ENCODE peak calls at places on chromosomes 4 and X, in five cellular contexts. J is Calu3; E is ecto neural progenitor cell; Y is effector CD4-positive, alpha-beta T cell; G is sigmoid colon. A is an unnamed sample.

GRCh38 chrX:77160301-77160700 is 286.9 kb upstream of the FGF16 start:
- DNase-seq in J (peak; percentile 6), E (peak; percentile 49), Y (no peak), G (no peak), A (no peak)

GRCh38 chr4:101871962-101872676 is 81.6 kb downstream of the BANK1 start:
- DNase-seq in J (no peak), E (no peak), Y (no peak), G (no peak), A (no peak)

GRCh38 chr4:6383929-6384328 is 88.5 kb downstream of the PPP2R2C start:
- DNase-seq in J (no peak), E (no peak), Y (no peak), G (no peak), A (no peak)

GRCh38 chrX:102832661-102833060 is 104.4 kb upstream of the RAB40AL start:
- DNase-seq in J (no peak), E (no peak), Y (no peak), G (no peak), A (no peak)

GRCh38 chrX:138082881-138083280 is 517.0 kb downstream of the ZIC3 start:
- DNase-seq in J (no peak), E (no peak), Y (no peak), G (no peak), A (no peak)

GRCh38 chrX:2325076-2325784 is 175.5 kb downstream of the DHRSX start:
- DNase-seq in J (no peak), E (peak; percentile 44), Y (peak; percentile 56), G (peak; percentile 96), A (peak; percentile 68)

GRCh38 chrX:22343192-22343591 is 70.5 kb downstream of the CBLL2 start:
- DNase-seq in J (no peak), E (no peak), Y (no peak), G (no peak), A (no peak)

GRCh38 chr4:38322709-38323108 is 341.3 kb upstream of the KLF3 start:
- DNase-seq in J (no peak), E (no peak), Y (no peak), G (no peak), A (no peak)

GRCh38 chrX:132704769-132705168 is 215.9 kb upstream of the MBNL3 start:
- DNase-seq in J (no peak), E (no peak), Y (no peak), G (no peak), A (no peak)

GRCh38 chr4:39341075-39341725 is 25.0 kb downstream of the RFC1 start:
- DNase-seq in J (no peak), E (no peak), Y (no peak), G (no peak), A (no peak)

GRCh38 chrX:112734250-112734649 is 54.5 kb upstream of the LHFPL1 start:
- DNase-seq in J (no peak), E (no peak), Y (no peak), G (no peak), A (no peak)

GRCh38 chrX:38232287-38232686 is 11.6 kb upstream of the SRPX start:
- DNase-seq in J (no peak), E (no peak), Y (no peak), G (no peak), A (no peak)

GRCh38 chr4:17544831-17545234 is 29.9 kb downstream of the CLRN2 start:
- DNase-seq in J (peak; percentile 44), E (no peak), Y (no peak), G (no peak), A (no peak)

GRCh38 chr4:27790911-27791310 is 930.3 kb downstream of the STIM2 start:
- DNase-seq in J (no peak), E (no peak), Y (no peak), G (no peak), A (no peak)

GRCh38 chr4:25767877-25768475 is 94.8 kb downstream of the SEL1L3 start:
- DNase-seq in J (peak; percentile 27), E (peak; percentile 62), Y (no peak), G (no peak), A (no peak)

GRCh38 chr4:5712517-5712916 is 1.5 kb downstream of the EVC start:
- DNase-seq in J (no peak), E (no peak), Y (no peak), G (no peak), A (no peak)

GRCh38 chr4:55635760-55636621 is at the start of gene NMU:
- DNase-seq in J (peak; percentile 60), E (peak; percentile 73), Y (peak; percentile 4), G (no peak), A (peak; percentile 1)

GRCh38 chr4:120948382-120948781 is 25.9 kb upstream of the PRDM5 start:
- DNase-seq in J (peak; percentile 77), E (no peak), Y (no peak), G (no peak), A (no peak)

GRCh38 chr4:153759407-153760226 is at the start of gene RNF175:
- DNase-seq in J (peak; percentile 30), E (peak; percentile 75), Y (no peak), G (no peak), A (no peak)

GRCh38 chr4:94390804-94391410 is 48.3 kb upstream of the HPGDS start:
- DNase-seq in J (peak; percentile 22), E (no peak), Y (no peak), G (no peak), A (no peak)

A was measured in naive B cell.